ENCODE peak calls at places on chromosome 5, in five cellular contexts. F is stimulated activated CD8-positive, alpha-beta memory T cell treated with anti-CD3 and anti-CD28 coated beads, Interleukin-15, amount 100 ng/mL, for 48 hours; Z is kidney glomerular epithelial cell; N is naive thymus-derived CD8-positive, alpha-beta T cell; K is GM19239. V is an unnamed sample.

GRCh38 chr5:180649297-180650039 is at the start of gene FLT4:
- DNase-seq in F (no peak), N (no peak), K (no peak), Z (no peak), V (no peak)

GRCh38 chr5:155935723-155936122 is 391.2 kb upstream of the SGCD start:
- DNase-seq in N (no peak), F (no peak), K (no peak), Z (no peak), V (no peak)

GRCh38 chr5:137836301-137836700 is 31.4 kb upstream of the MYOT start:
- DNase-seq in F (no peak), Z (no peak), N (no peak), K (no peak), V (no peak)

GRCh38 chr5:144237851-144238250 is 67.2 kb downstream of the KCTD16 start:
- DNase-seq in F (no peak), N (no peak), Z (no peak), K (no peak), V (no peak)

GRCh38 chr5:77308154-77308960 is 97.9 kb downstream of the PDE8B start:
- DNase-seq in F (no peak), K (no peak), N (no peak), Z (no peak), V (no peak)

GRCh38 chr5:98713027-98713426 is 60.4 kb upstream of the RGMB start:
- DNase-seq in K (no peak), F (no peak), Z (no peak), N (no peak), V (no peak)

GRCh38 chr5:31237159-31237558 is 43.7 kb downstream of the CDH6 start:
- DNase-seq in Z (no peak), F (no peak), N (no peak), K (no peak), V (no peak)

GRCh38 chr5:82351754-82352145 is 73.6 kb upstream of the RPS23 start:
- DNase-seq in F (no peak), N (peak; percentile 16), Z (peak; percentile 69), K (peak; percentile 18), V (peak; percentile 62)

GRCh38 chr5:139955616-139956283 is 87.3 kb downstream of the NRG2 start:
- DNase-seq in F (no peak), Z (no peak), N (no peak), K (no peak), V (no peak)

GRCh38 chr5:176892663-176893062 is 6.5 kb downstream of the HK3 start:
- DNase-seq in N (no peak), F (no peak), Z (no peak), K (no peak), V (no peak)